ENCODE peak calls at places on chromosomes 2 and 18, in nine cellular contexts. U is NCI-H2081; L is Kasumi-1; V is posterior vena cava; Z is cardiac septum; J is stimulated activated naive B cell treated with anti-CD40 and anti-IgM and Interleukin-4, amounts not matched to agents 10 μg/mL and 1 μg/mL and 100 μg/mL, for 72 hours; N is activated naive CD4-positive, alpha-beta T cell treated with anti-CD3 and anti-CD28 coated beads for 36 hours; R is GM13976; M is activated CD4-positive, alpha-beta T cell treated with anti-CD3 and anti-CD28 coated beads, Interleukin-2, amount 50 U/mL, for 1 hour. G is an unnamed sample.

GRCh38 chr2:58106896-58107295 is 60.3 kb downstream of the VRK2 start:
- DNase-seq in Z (no peak), U (no peak), R (no peak), J (no peak), L (no peak), V (no peak), M (no peak), N (no peak), G (no peak)

GRCh38 chr2:205730191-205730590 is 47.9 kb downstream of the NRP2 start:
- DNase-seq in M (no peak), J (no peak), R (no peak), U (no peak), Z (no peak), V (no peak), L (no peak), N (no peak), G (no peak)

GRCh38 chr2:169910109-169910799 is 83.0 kb downstream of the UBR3 start:
- DNase-seq in V (no peak), L (no peak), J (no peak), Z (no peak), N (no peak), U (no peak), M (no peak), R (no peak), G (no peak)

GRCh38 chr2:190379249-190379964 is 28.7 kb upstream of the MFSD6 start:
- DNase-seq in J (no peak), M (no peak), V (no peak), Z (no peak), N (no peak), U (peak), R (no peak), L (no peak), G (no peak)

GRCh38 chr2:149329068-149329467 is 1.3 kb upstream of the LYPD6 start:
- DNase-seq in N (no peak), J (no peak), M (no peak), R (no peak), V (no peak), L (no peak), U (no peak), Z (no peak), G (no peak)

GRCh38 chr18:47815486-47816270 is 114.8 kb downstream of the SMAD2 start:
- DNase-seq in U (no peak), M (no peak), R (no peak), Z (no peak), V (no peak), L (no peak), J (no peak), N (no peak), G (no peak)

GRCh38 chr2:190984595-190984994 is 29.4 kb downstream of the STAT1 start:
- DNase-seq in J (no peak), M (no peak), Z (no peak), U (no peak), R (no peak), V (no peak), L (no peak), N (peak), G (no peak)

GRCh38 chr2:40204268-40204667 is 247.6 kb downstream of the SLC8A1 start:
- DNase-seq in Z (no peak), M (no peak), U (no peak), R (no peak), N (no peak), L (no peak), J (no peak), V (no peak), G (no peak)

GRCh38 chr2:70304501-70304900 is 2.6 kb upstream of the FAM136A start:
- DNase-seq in R (no peak), L (no peak), Z (no peak), M (no peak), U (no peak), N (no peak), V (no peak), J (no peak), G (no peak)

GRCh38 chr2:86023366-86023712 is 82.3 kb downstream of the POLR1A start:
- DNase-seq in R (no peak), L (no peak), M (no peak), U (no peak), J (no peak), Z (no peak), V (peak), N (no peak), G (no peak)

GRCh38 chr18:21315741-21316187 is 73.7 kb downstream of the GREB1L start:
- DNase-seq in R (no peak), M (no peak), J (no peak), N (no peak), Z (no peak), U (no peak), L (no peak), V (no peak), G (no peak)

GRCh38 chr2:232633413-232634318 is at the start of gene EFHD1:
- DNase-seq in N (peak), R (peak), L (peak), Z (peak), U (peak), V (peak), J (peak), M (peak), G (peak)

GRCh38 chr2:206556357-206556949 is 85.8 kb upstream of the FAM237A start:
- DNase-seq in N (no peak), Z (no peak), V (no peak), L (peak), R (peak), U (peak), J (no peak), M (no peak), G (no peak)

GRCh38 chr2:162232611-162233115 is 10.6 kb downstream of the FAP start:
- DNase-seq in L (no peak), J (no peak), N (no peak), R (no peak), U (no peak), V (no peak), Z (no peak), M (no peak), G (no peak)

G was measured in sigmoid colon.